ENCODE peak calls at places on chromosomes 16 and 17, in seven cellular contexts. One of them, this sample, is unnamed.

GRCh38 chr17:68821860-68822693 is 133.1 kb downstream of the ABCA8 start:
- DNase-seq in SJCRH30: no peak
- DNase-seq in neural progenitor cell: no peak
- DNase-seq in naive thymus-derived CD4-positive, alpha-beta T cell: no peak
- DNase-seq in left lung: no peak
- DNase-seq in ovary: no peak
- DNase-seq in BJ: peak; percentile 71
- DNase-seq in this sample: no peak

GRCh38 chr16:86165479-86165878 is 266.5 kb downstream of the IRF8 start:
- DNase-seq in ovary: no peak
- DNase-seq in naive thymus-derived CD4-positive, alpha-beta T cell: no peak
- DNase-seq in neural progenitor cell: no peak
- DNase-seq in BJ: no peak
- DNase-seq in left lung: no peak
- DNase-seq in SJCRH30: no peak
- DNase-seq in this sample: no peak

GRCh38 chr17:77619851-77620250 is 338.7 kb upstream of the TNRC6C start:
- DNase-seq in neural progenitor cell: no peak
- DNase-seq in BJ: peak; percentile 42
- DNase-seq in naive thymus-derived CD4-positive, alpha-beta T cell: no peak
- DNase-seq in ovary: no peak
- DNase-seq in left lung: no peak
- DNase-seq in SJCRH30: no peak
- DNase-seq in this sample: no peak

GRCh38 chr17:66508896-66509843 is 206.8 kb downstream of the PRKCA start:
- DNase-seq in neural progenitor cell: no peak
- DNase-seq in SJCRH30: no peak
- DNase-seq in left lung: peak; percentile 56
- DNase-seq in ovary: no peak
- DNase-seq in naive thymus-derived CD4-positive, alpha-beta T cell: peak; percentile 54
- DNase-seq in BJ: no peak
- DNase-seq in this sample: no peak

GRCh38 chr16:83959621-83960434 is 6.8 kb downstream of the OSGIN1 start:
- DNase-seq in ovary: no peak
- DNase-seq in BJ: no peak
- DNase-seq in left lung: no peak
- DNase-seq in neural progenitor cell: no peak
- DNase-seq in SJCRH30: no peak
- DNase-seq in naive thymus-derived CD4-positive, alpha-beta T cell: no peak
- DNase-seq in this sample: no peak

GRCh38 chr16:11312718-11313492 is 31.8 kb upstream of the PRM1 start:
- DNase-seq in SJCRH30: no peak
- DNase-seq in BJ: peak; percentile 52
- DNase-seq in left lung: peak; percentile 59
- DNase-seq in neural progenitor cell: no peak
- DNase-seq in naive thymus-derived CD4-positive, alpha-beta T cell: no peak
- DNase-seq in ovary: peak; percentile 65
- DNase-seq in this sample: no peak

GRCh38 chr16:87560428-87561199 is 41.7 kb upstream of the JPH3 start:
- DNase-seq in left lung: peak; percentile 49
- DNase-seq in SJCRH30: peak; percentile 14
- DNase-seq in BJ: no peak
- DNase-seq in naive thymus-derived CD4-positive, alpha-beta T cell: no peak
- DNase-seq in ovary: peak; percentile 57
- DNase-seq in neural progenitor cell: no peak
- DNase-seq in this sample: peak; percentile 31

GRCh38 chr17:37342589-37342988 is 33.2 kb upstream of the C17orf78 start:
- DNase-seq in BJ: no peak
- DNase-seq in left lung: no peak
- DNase-seq in SJCRH30: no peak
- DNase-seq in neural progenitor cell: no peak
- DNase-seq in naive thymus-derived CD4-positive, alpha-beta T cell: no peak
- DNase-seq in ovary: no peak
- DNase-seq in this sample: no peak

GRCh38 chr16:85403693-85404092 is 209.4 kb upstream of the GSE1 start:
- DNase-seq in naive thymus-derived CD4-positive, alpha-beta T cell: no peak
- DNase-seq in neural progenitor cell: no peak
- DNase-seq in SJCRH30: no peak
- DNase-seq in left lung: no peak
- DNase-seq in ovary: peak; percentile 9
- DNase-seq in BJ: no peak
- DNase-seq in this sample: no peak

GRCh38 chr17:79790805-79791353 is 6.0 kb downstream of the CBX8 start:
- DNase-seq in ovary: peak; percentile 33
- DNase-seq in neural progenitor cell: no peak
- DNase-seq in left lung: no peak
- DNase-seq in BJ: no peak
- DNase-seq in SJCRH30: no peak
- DNase-seq in naive thymus-derived CD4-positive, alpha-beta T cell: no peak
- DNase-seq in this sample: no peak

GRCh38 chr17:39178516-39178915 is 12.6 kb upstream of the ARL5C start:
- DNase-seq in naive thymus-derived CD4-positive, alpha-beta T cell: no peak
- DNase-seq in SJCRH30: no peak
- DNase-seq in neural progenitor cell: no peak
- DNase-seq in BJ: no peak
- DNase-seq in ovary: no peak
- DNase-seq in left lung: no peak
- DNase-seq in this sample: no peak

GRCh38 chr16:57084257-57084770 is 8.1 kb upstream of the CPNE2 start:
- DNase-seq in BJ: no peak
- DNase-seq in ovary: peak; percentile 72
- DNase-seq in neural progenitor cell: peak; percentile 84
- DNase-seq in left lung: peak; percentile 77
- DNase-seq in SJCRH30: peak; percentile 73
- DNase-seq in naive thymus-derived CD4-positive, alpha-beta T cell: peak; percentile 66
- DNase-seq in this sample: peak; percentile 54

GRCh38 chr16:66539628-66540469 is 10.1 kb downstream of the TK2 start:
- DNase-seq in naive thymus-derived CD4-positive, alpha-beta T cell: no peak
- DNase-seq in BJ: no peak
- DNase-seq in left lung: no peak
- DNase-seq in SJCRH30: peak; percentile 49
- DNase-seq in neural progenitor cell: no peak
- DNase-seq in ovary: no peak
- DNase-seq in this sample: peak; percentile 40

GRCh38 chr17:62206550-62206949 is 141.5 kb upstream of the MED13 start:
- DNase-seq in neural progenitor cell: no peak
- DNase-seq in naive thymus-derived CD4-positive, alpha-beta T cell: no peak
- DNase-seq in SJCRH30: no peak
- DNase-seq in left lung: no peak
- DNase-seq in ovary: no peak
- DNase-seq in BJ: no peak
- DNase-seq in this sample: no peak

GRCh38 chr17:35022536-35023063 is 40.9 kb downstream of the RFFL start:
- DNase-seq in SJCRH30: no peak
- DNase-seq in naive thymus-derived CD4-positive, alpha-beta T cell: peak; percentile 65
- DNase-seq in neural progenitor cell: no peak
- DNase-seq in ovary: no peak
- DNase-seq in left lung: peak; percentile 86
- DNase-seq in BJ: peak; percentile 24
- DNase-seq in this sample: peak; percentile 52

GRCh38 chr17:57471941-57472368 is 215.6 kb downstream of the MSI2 start:
- DNase-seq in naive thymus-derived CD4-positive, alpha-beta T cell: no peak
- DNase-seq in neural progenitor cell: peak; percentile 69
- DNase-seq in ovary: no peak
- DNase-seq in BJ: no peak
- DNase-seq in SJCRH30: no peak
- DNase-seq in left lung: no peak
- DNase-seq in this sample: no peak

GRCh38 chr17:76179496-76180467 is 38.7 kb upstream of the FOXJ1 start:
- DNase-seq in SJCRH30: no peak
- DNase-seq in naive thymus-derived CD4-positive, alpha-beta T cell: no peak
- DNase-seq in ovary: no peak
- DNase-seq in neural progenitor cell: no peak
- DNase-seq in BJ: no peak
- DNase-seq in left lung: no peak
- DNase-seq in this sample: no peak

GRCh38 chr16:24499193-24499814 is 40.1 kb upstream of the RBBP6 start:
- DNase-seq in naive thymus-derived CD4-positive, alpha-beta T cell: no peak
- DNase-seq in SJCRH30: peak; percentile 22
- DNase-seq in BJ: no peak
- DNase-seq in ovary: no peak
- DNase-seq in left lung: no peak
- DNase-seq in neural progenitor cell: peak; percentile 79
- DNase-seq in this sample: no peak

GRCh38 chr17:15947331-15947730 is 2.4 kb downstream of the ADORA2B start:
- DNase-seq in naive thymus-derived CD4-positive, alpha-beta T cell: no peak
- DNase-seq in neural progenitor cell: no peak
- DNase-seq in left lung: no peak
- DNase-seq in BJ: no peak
- DNase-seq in ovary: no peak
- DNase-seq in SJCRH30: no peak
- DNase-seq in this sample: no peak

GRCh38 chr17:10683853-10684252 is 13.5 kb downstream of the SCO1 start:
- DNase-seq in neural progenitor cell: peak; percentile 41
- DNase-seq in SJCRH30: no peak
- DNase-seq in naive thymus-derived CD4-positive, alpha-beta T cell: no peak
- DNase-seq in BJ: no peak
- DNase-seq in ovary: no peak
- DNase-seq in left lung: no peak
- DNase-seq in this sample: no peak

GRCh38 chr16:25487888-25488287 is 203.9 kb upstream of the HS3ST4 start:
- DNase-seq in BJ: no peak
- DNase-seq in ovary: no peak
- DNase-seq in neural progenitor cell: no peak
- DNase-seq in left lung: no peak
- DNase-seq in SJCRH30: no peak
- DNase-seq in naive thymus-derived CD4-positive, alpha-beta T cell: no peak
- DNase-seq in this sample: no peak

GRCh38 chr17:71251936-71252335 is 868.9 kb upstream of the SOX9 start:
- DNase-seq in neural progenitor cell: no peak
- DNase-seq in BJ: no peak
- DNase-seq in naive thymus-derived CD4-positive, alpha-beta T cell: no peak
- DNase-seq in SJCRH30: no peak
- DNase-seq in ovary: no peak
- DNase-seq in left lung: no peak
- DNase-seq in this sample: no peak

GRCh38 chr17:18041776-18042175 is 2.6 kb downstream of the GID4 start:
- DNase-seq in ovary: no peak
- DNase-seq in BJ: peak; percentile 30
- DNase-seq in left lung: no peak
- DNase-seq in neural progenitor cell: no peak
- DNase-seq in naive thymus-derived CD4-positive, alpha-beta T cell: no peak
- DNase-seq in SJCRH30: no peak
- DNase-seq in this sample: no peak

GRCh38 chr16:84303023-84303422 is 8.3 kb downstream of the WFDC1 start:
- DNase-seq in naive thymus-derived CD4-positive, alpha-beta T cell: no peak
- DNase-seq in BJ: peak; percentile 83
- DNase-seq in neural progenitor cell: no peak
- DNase-seq in SJCRH30: no peak
- DNase-seq in left lung: no peak
- DNase-seq in ovary: no peak
- DNase-seq in this sample: no peak

GRCh38 chr17:8015957-8016631 is 13.7 kb downstream of the GUCY2D start:
- DNase-seq in left lung: peak; percentile 73
- DNase-seq in ovary: peak; percentile 49
- DNase-seq in SJCRH30: no peak
- DNase-seq in BJ: no peak
- DNase-seq in neural progenitor cell: peak; percentile 52
- DNase-seq in naive thymus-derived CD4-positive, alpha-beta T cell: no peak
- DNase-seq in this sample: no peak

GRCh38 chr16:916400-916799 is 54.4 kb downstream of the LMF1 start:
- DNase-seq in naive thymus-derived CD4-positive, alpha-beta T cell: no peak
- DNase-seq in ovary: no peak
- DNase-seq in neural progenitor cell: no peak
- DNase-seq in SJCRH30: no peak
- DNase-seq in BJ: no peak
- DNase-seq in left lung: no peak
- DNase-seq in this sample: no peak
- H3K27me3 ChIP-seq in naive thymus-derived CD4-positive, alpha-beta T cell: no peaks in the 10 kb centered on the region
- H3K27me3 ChIP-seq in ovary: no peaks in the 10 kb centered on the region
- H3K27me3 ChIP-seq in neural progenitor cell: no peaks in the 10 kb centered on the region
- H3K27me3 ChIP-seq in SJCRH30: no peaks in the 10 kb centered on the region
- H3K27me3 ChIP-seq in BJ: no peaks in the 10 kb centered on the region
- H3K27me3 ChIP-seq in left lung: no peaks in the 10 kb centered on the region
- H3K27me3 ChIP-seq in this sample: no peaks in the 10 kb centered on the region

DNA sequence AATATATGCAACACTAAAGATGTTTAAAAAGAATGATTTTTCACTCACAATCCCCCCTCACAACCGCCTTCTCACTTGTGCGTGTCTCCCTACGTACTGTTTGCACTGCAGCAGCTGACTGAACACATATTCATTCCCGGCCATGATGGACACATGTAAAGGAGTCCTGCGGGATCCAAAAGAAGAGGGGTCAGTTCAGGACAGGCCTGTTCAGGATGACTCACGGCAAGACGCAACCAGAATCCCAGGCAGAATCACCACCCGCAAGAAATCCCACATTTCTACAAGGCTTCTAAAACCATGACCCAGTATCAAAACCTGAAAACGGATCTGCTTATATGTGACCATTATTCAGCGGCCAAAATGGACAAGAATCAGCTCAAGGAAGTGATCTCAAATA is 52.3 kb downstream of the CYB5D2 start:
- DNase-seq in left lung: no peak
- DNase-seq in ovary: no peak
- DNase-seq in SJCRH30: no peak
- DNase-seq in neural progenitor cell: no peak
- DNase-seq in naive thymus-derived CD4-positive, alpha-beta T cell: no peak
- DNase-seq in BJ: no peak
- DNase-seq in this sample: no peak
- H3K36me3 ChIP-seq in left lung: peaks cover 73% of the 10 kb centered on the region
- H3K36me3 ChIP-seq in ovary: no peaks in the 10 kb centered on the region
- H3K36me3 ChIP-seq in SJCRH30: peaks cover 11% of the 10 kb centered on the region
- H3K36me3 ChIP-seq in neural progenitor cell: peaks cover 4% of the 10 kb centered on the region
- H3K36me3 ChIP-seq in naive thymus-derived CD4-positive, alpha-beta T cell: peaks cover 35% of the 10 kb centered on the region
- H3K36me3 ChIP-seq in BJ: peaks cover 7% of the 10 kb centered on the region
- H3K36me3 ChIP-seq in this sample: peaks cover 11% of the 10 kb centered on the region

GRCh38 chr16:55406651-55407050 is 72.3 kb upstream of the MMP2 start:
- DNase-seq in left lung: no peak
- DNase-seq in SJCRH30: peak; percentile 91
- DNase-seq in neural progenitor cell: no peak
- DNase-seq in naive thymus-derived CD4-positive, alpha-beta T cell: no peak
- DNase-seq in ovary: no peak
- DNase-seq in BJ: no peak
- DNase-seq in this sample: no peak
- H3K27me3 ChIP-seq in left lung: no peaks in the 10 kb centered on the region
- H3K27me3 ChIP-seq in SJCRH30: no peaks in the 10 kb centered on the region
- H3K27me3 ChIP-seq in neural progenitor cell: no peaks in the 10 kb centered on the region
- H3K27me3 ChIP-seq in naive thymus-derived CD4-positive, alpha-beta T cell: no peaks in the 10 kb centered on the region
- H3K27me3 ChIP-seq in ovary: no peaks in the 10 kb centered on the region
- H3K27me3 ChIP-seq in BJ: no peaks in the 10 kb centered on the region
- H3K27me3 ChIP-seq in this sample: no peaks in the 10 kb centered on the region

DNA sequence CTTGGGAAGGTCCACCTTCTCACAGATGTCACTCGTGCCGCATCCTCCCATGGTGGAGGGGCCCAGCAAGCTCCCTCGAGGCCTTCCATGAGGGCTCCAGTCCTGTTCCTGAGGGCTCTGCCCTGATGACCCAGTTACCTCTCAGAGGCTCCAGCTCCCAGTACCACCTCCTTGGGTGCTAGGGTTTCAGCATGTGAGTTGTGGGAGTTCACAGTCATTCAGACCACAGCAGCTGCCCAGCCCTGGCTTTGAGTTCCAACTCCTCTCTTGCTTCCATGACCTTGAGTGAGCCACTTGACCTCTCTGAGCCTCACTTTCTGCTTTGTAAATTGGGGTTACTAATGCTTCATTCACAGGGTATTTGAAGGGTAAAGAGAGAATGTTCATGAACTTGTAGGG is 37.1 kb upstream of the LGALS9 start:
- DNase-seq in left lung: no peak
- DNase-seq in SJCRH30: no peak
- DNase-seq in BJ: no peak
- DNase-seq in neural progenitor cell: no peak
- DNase-seq in naive thymus-derived CD4-positive, alpha-beta T cell: no peak
- DNase-seq in ovary: no peak
- DNase-seq in this sample: no peak
- H3K36me3 ChIP-seq in left lung: peaks cover 64% of the 10 kb centered on the region
- H3K36me3 ChIP-seq in SJCRH30: peaks cover 31% of the 10 kb centered on the region
- H3K36me3 ChIP-seq in BJ: peaks cover 6% of the 10 kb centered on the region
- H3K36me3 ChIP-seq in neural progenitor cell: no peaks in the 10 kb centered on the region
- H3K36me3 ChIP-seq in naive thymus-derived CD4-positive, alpha-beta T cell: peaks cover 26% of the 10 kb centered on the region
- H3K36me3 ChIP-seq in ovary: no peaks in the 10 kb centered on the region
- H3K36me3 ChIP-seq in this sample: peaks cover 20% of the 10 kb centered on the region

This sample was measured in GM06990.